ENCODE peak calls at places on chromosome 22, in eight cellular contexts. One of them, this sample, is unnamed.

GRCh38 chr22:18091478-18091877 is 13.7 kb downstream of the PEX26 start:
- DNase-seq in body of pancreas: no peak
- DNase-seq in HS-27A: no peak
- DNase-seq in heart left ventricle: no peak
- DNase-seq in effector memory CD8-positive, alpha-beta T cell: no peak
- DNase-seq in sigmoid colon: no peak
- DNase-seq in SK-N-MC: no peak
- DNase-seq in activated naive CD8-positive, alpha-beta T cell treated with anti-CD3 and anti-CD28 coated beads, Interleukin-2, amount 50 U/mL, for 24 hours: no peak
- DNase-seq in this sample: no peak

GRCh38 chr22:36009085-36009484 is 19.5 kb downstream of the RBFOX2 start:
- DNase-seq in body of pancreas: no peak
- DNase-seq in HS-27A: no peak
- DNase-seq in heart left ventricle: no peak
- DNase-seq in effector memory CD8-positive, alpha-beta T cell: no peak
- DNase-seq in sigmoid colon: no peak
- DNase-seq in SK-N-MC: no peak
- DNase-seq in activated naive CD8-positive, alpha-beta T cell treated with anti-CD3 and anti-CD28 coated beads, Interleukin-2, amount 50 U/mL, for 24 hours: no peak
- DNase-seq in this sample: no peak

GRCh38 chr22:38882480-38882879 is 10.5 kb upstream of the CBX6 start:
- DNase-seq in body of pancreas: peak; percentile 67
- DNase-seq in HS-27A: no peak
- DNase-seq in heart left ventricle: no peak
- DNase-seq in effector memory CD8-positive, alpha-beta T cell: no peak
- DNase-seq in sigmoid colon: no peak
- DNase-seq in SK-N-MC: no peak
- DNase-seq in activated naive CD8-positive, alpha-beta T cell treated with anti-CD3 and anti-CD28 coated beads, Interleukin-2, amount 50 U/mL, for 24 hours: no peak
- DNase-seq in this sample: no peak

GRCh38 chr22:38870791-38871359 is 1.1 kb downstream of the CBX6 start:
- DNase-seq in body of pancreas: no peak
- DNase-seq in HS-27A: no peak
- DNase-seq in heart left ventricle: no peak
- DNase-seq in effector memory CD8-positive, alpha-beta T cell: no peak
- DNase-seq in sigmoid colon: no peak
- DNase-seq in SK-N-MC: no peak
- DNase-seq in activated naive CD8-positive, alpha-beta T cell treated with anti-CD3 and anti-CD28 coated beads, Interleukin-2, amount 50 U/mL, for 24 hours: no peak
- DNase-seq in this sample: peak; percentile 15

GRCh38 chr22:25582946-25583345 is 18.5 kb downstream of the GRK3 start:
- DNase-seq in body of pancreas: no peak
- DNase-seq in HS-27A: no peak
- DNase-seq in heart left ventricle: no peak
- DNase-seq in effector memory CD8-positive, alpha-beta T cell: no peak
- DNase-seq in sigmoid colon: no peak
- DNase-seq in SK-N-MC: no peak
- DNase-seq in activated naive CD8-positive, alpha-beta T cell treated with anti-CD3 and anti-CD28 coated beads, Interleukin-2, amount 50 U/mL, for 24 hours: no peak
- DNase-seq in this sample: no peak

GRCh38 chr22:28813772-28814518 is 13.6 kb upstream of the XBP1 start:
- DNase-seq in body of pancreas: peak; percentile 88
- DNase-seq in HS-27A: no peak
- DNase-seq in heart left ventricle: no peak
- DNase-seq in effector memory CD8-positive, alpha-beta T cell: no peak
- DNase-seq in sigmoid colon: peak; percentile 68
- DNase-seq in SK-N-MC: no peak
- DNase-seq in activated naive CD8-positive, alpha-beta T cell treated with anti-CD3 and anti-CD28 coated beads, Interleukin-2, amount 50 U/mL, for 24 hours: no peak
- DNase-seq in this sample: no peak

GRCh38 chr22:17199131-17199731 is 20.0 kb downstream of the ADA2 start:
- DNase-seq in body of pancreas: no peak
- DNase-seq in HS-27A: no peak
- DNase-seq in heart left ventricle: no peak
- DNase-seq in effector memory CD8-positive, alpha-beta T cell: no peak
- DNase-seq in sigmoid colon: no peak
- DNase-seq in SK-N-MC: no peak
- DNase-seq in activated naive CD8-positive, alpha-beta T cell treated with anti-CD3 and anti-CD28 coated beads, Interleukin-2, amount 50 U/mL, for 24 hours: no peak
- DNase-seq in this sample: no peak

GRCh38 chr22:40709752-40710413 is 30.6 kb downstream of the MCHR1 start:
- DNase-seq in body of pancreas: no peak
- DNase-seq in HS-27A: no peak
- DNase-seq in heart left ventricle: no peak
- DNase-seq in effector memory CD8-positive, alpha-beta T cell: no peak
- DNase-seq in sigmoid colon: peak; percentile 90
- DNase-seq in SK-N-MC: no peak
- DNase-seq in activated naive CD8-positive, alpha-beta T cell treated with anti-CD3 and anti-CD28 coated beads, Interleukin-2, amount 50 U/mL, for 24 hours: no peak
- DNase-seq in this sample: no peak

GRCh38 chr22:17920145-17920605 is 104.2 kb downstream of the MICAL3 start:
- DNase-seq in body of pancreas: peak; percentile 45
- DNase-seq in HS-27A: no peak
- DNase-seq in heart left ventricle: peak; percentile 77
- DNase-seq in effector memory CD8-positive, alpha-beta T cell: no peak
- DNase-seq in sigmoid colon: no peak
- DNase-seq in SK-N-MC: no peak
- DNase-seq in activated naive CD8-positive, alpha-beta T cell treated with anti-CD3 and anti-CD28 coated beads, Interleukin-2, amount 50 U/mL, for 24 hours: no peak
- DNase-seq in this sample: no peak

GRCh38 chr22:19016081-19016480 is 80.0 kb upstream of the PRODH start:
- DNase-seq in body of pancreas: no peak
- DNase-seq in HS-27A: no peak
- DNase-seq in heart left ventricle: no peak
- DNase-seq in effector memory CD8-positive, alpha-beta T cell: no peak
- DNase-seq in sigmoid colon: no peak
- DNase-seq in SK-N-MC: no peak
- DNase-seq in activated naive CD8-positive, alpha-beta T cell treated with anti-CD3 and anti-CD28 coated beads, Interleukin-2, amount 50 U/mL, for 24 hours: no peak
- DNase-seq in this sample: no peak

This sample was measured in naive thymus-derived CD8-positive, alpha-beta T cell.